ENCODE peak calls at places on chromosomes 2 and 18, in six cellular contexts. E, C, B, H, D and J are unnamed samples.

GRCh38 chr18:75208055-75208835 is 694 bp downstream of the PTGR3 start:
- DNase-seq in D (peak), B (peak), H (peak), E (peak), C (peak), J (peak)

GRCh38 chr2:236654496-236654895 is 84.9 kb downstream of the ACKR3 start:
- DNase-seq in D (no peak), H (no peak), C (no peak), B (no peak), E (no peak), J (no peak)

GRCh38 chr2:96914332-96914731 is 44.5 kb upstream of the SEMA4C start:
- DNase-seq in C (no peak), B (no peak), D (no peak), H (no peak), E (peak), J (no peak)

GRCh38 chr2:38068228-38068627 is 7.7 kb downstream of the CYP1B1 start:
- DNase-seq in C (no peak), E (no peak), D (no peak), B (no peak), H (no peak), J (no peak)

GRCh38 chr18:77234504-77235365 is 14.9 kb upstream of the GALR1 start:
- DNase-seq in C (no peak), B (no peak), H (no peak), D (no peak), E (no peak), J (no peak)

GRCh38 chr2:95389256-95390119 is 13.0 kb upstream of the FAHD2A start:
- DNase-seq in D (peak), C (peak), B (peak), H (peak), E (peak), J (peak)

GRCh38 chr2:237488901-237489860 is 2.1 kb downstream of the MLPH start:
- DNase-seq in D (no peak), H (no peak), B (no peak), C (no peak), E (peak), J (peak)

GRCh38 chr2:23707096-23707495 is 219.8 kb downstream of the ATAD2B start:
- DNase-seq in C (no peak), B (no peak), E (peak), H (no peak), D (peak), J (no peak)

GRCh38 chr2:195520671-195521155 is 136.3 kb upstream of the SLC39A10 start:
- DNase-seq in C (no peak), B (no peak), E (peak), D (peak), H (no peak), J (peak)

GRCh38 chr2:180033993-180034894 is 27.1 kb upstream of the CWC22 start:
- DNase-seq in C (no peak), B (peak), D (no peak), E (peak), H (peak), J (peak)

GRCh38 chr2:209441541-209441940 is 17.7 kb downstream of the MAP2 start:
- DNase-seq in E (no peak), B (no peak), H (no peak), D (no peak), C (no peak), J (no peak)

GRCh38 chr18:69954719-69955118 is 7.0 kb upstream of the CD226 start:
- DNase-seq in E (no peak), D (peak), C (no peak), H (no peak), B (no peak), J (no peak)

GRCh38 chr2:85409719-85410583 is at the start of gene CAPG:
- DNase-seq in E (no peak), B (no peak), C (peak), H (peak), D (no peak), J (peak)

GRCh38 chr2:130351495-130352125 is 4.2 kb upstream of the PTPN18 start:
- DNase-seq in C (no peak), H (no peak), E (no peak), D (no peak), B (no peak), J (no peak)

GRCh38 chr18:55893948-55894347 is 306.0 kb upstream of the TCF4 start:
- DNase-seq in B (no peak), H (no peak), D (no peak), E (no peak), C (no peak), J (no peak)

GRCh38 chr18:47149457-47150028 is 757 bp downstream of the HDHD2 start:
- DNase-seq in E (peak), B (no peak), H (no peak), C (no peak), D (no peak), J (peak)

GRCh38 chr2:36680012-36680411 is 16.5 kb upstream of the VIT start:
- DNase-seq in H (no peak), D (no peak), B (no peak), E (peak), C (no peak), J (no peak)

GRCh38 chr2:150567771-150568278 is 80.4 kb upstream of the RND3 start:
- DNase-seq in C (no peak), H (no peak), B (no peak), E (peak), D (peak), J (no peak)

GRCh38 chr2:37317746-37318145 is 6.9 kb downstream of the PRKD3 start:
- DNase-seq in E (no peak), B (no peak), H (no peak), D (no peak), C (no peak), J (no peak)

GRCh38 chr18:22924589-22924988 is 8.5 kb upstream of the RBBP8 start:
- DNase-seq in D (no peak), B (no peak), H (no peak), C (no peak), E (no peak), J (no peak)

GRCh38 chr18:22926454-22926853 is 6.7 kb upstream of the RBBP8 start:
- DNase-seq in D (no peak), E (no peak), H (no peak), C (no peak), B (no peak), J (no peak)

DNA sequence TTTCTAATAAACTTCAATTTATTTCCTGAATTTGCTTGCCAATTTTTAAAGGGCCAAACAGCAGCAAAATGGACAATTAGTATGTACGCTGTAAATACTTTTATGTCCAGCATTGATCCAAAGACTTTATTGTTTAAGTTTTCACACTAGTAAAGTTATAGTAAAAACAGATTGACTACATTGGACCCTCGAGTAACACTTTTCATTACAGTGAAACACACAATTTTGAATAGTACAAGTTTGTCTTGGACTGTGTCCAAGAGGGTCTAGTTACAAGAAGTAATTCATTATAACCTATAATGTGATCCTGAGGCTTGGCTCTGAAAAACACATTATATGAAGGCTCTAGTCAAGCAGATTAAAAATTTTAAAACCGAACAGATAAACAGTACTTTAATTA is 11.4 kb upstream of the RBBP8 start:
- DNase-seq in D (no peak), H (no peak), B (no peak), C (no peak), E (no peak), J (no peak)
- H2BK15ac ChIP-seq in D (no peak), H (no peak), B (no peak), C (no peak), E (no peak), J (no peak)

GRCh38 chr2:216118474-216118873 is 9.3 kb downstream of the XRCC5 start:
- DNase-seq in H (no peak), D (peak), E (peak), B (no peak), C (no peak), J (no peak)

GRCh38 chr2:216119144-216119543 is 10.0 kb downstream of the XRCC5 start:
- DNase-seq in B (peak), H (no peak), E (no peak), C (no peak), D (no peak), J (no peak)

GRCh38 chr2:216117566-216117965 is 8.4 kb downstream of the XRCC5 start:
- DNase-seq in C (no peak), D (peak), H (no peak), B (no peak), E (peak), J (no peak)

GRCh38 chr2:216119986-216120385 is 10.8 kb downstream of the XRCC5 start:
- DNase-seq in C (no peak), D (no peak), H (no peak), B (no peak), E (no peak), J (no peak)

GRCh38 chr2:216121255-216121654 is 12.1 kb downstream of the XRCC5 start:
- DNase-seq in D (no peak), B (no peak), H (no peak), E (no peak), C (no peak), J (no peak)
- H2BK15ac ChIP-seq in D (no peak), B (no peak), H (no peak), E (no peak), C (no peak), J (no peak)

DNA sequence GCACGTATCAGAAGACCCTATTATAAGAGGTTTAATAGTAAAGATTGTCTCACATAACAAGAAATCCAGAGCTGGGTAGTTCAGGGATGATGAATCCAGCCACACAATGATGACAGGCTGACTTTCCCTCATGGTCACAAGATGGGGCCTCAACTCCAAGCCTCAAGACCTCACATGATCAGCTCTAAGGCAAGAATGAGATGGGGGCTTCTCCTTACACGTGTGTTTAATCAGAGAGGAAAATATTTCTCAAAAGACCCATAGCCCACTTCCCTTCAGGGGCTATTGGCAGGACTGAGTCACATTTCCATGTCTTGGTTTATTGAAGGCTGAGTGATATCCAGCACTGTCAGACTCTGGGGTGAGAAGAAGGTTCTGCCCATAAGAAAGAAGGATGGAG is 100.2 kb upstream of the FOSL2 start:
- DNase-seq in C (no peak), D (peak), B (no peak), E (peak), H (no peak), J (no peak)
- H2BK15ac ChIP-seq in C (no peak), D (no peak), B (no peak), E (peak), H (no peak), J (no peak)

GRCh38 chr2:140288726-140289125 is 1508.5 kb upstream of the NXPH2 start:
- DNase-seq in B (no peak), C (no peak), H (no peak), E (no peak), D (no peak), J (no peak)

GRCh38 chr2:140288213-140288612 is 1508.0 kb upstream of the NXPH2 start:
- DNase-seq in E (no peak), H (no peak), B (no peak), D (no peak), C (no peak), J (no peak)

GRCh38 chr2:140286377-140286776 is 1506.2 kb upstream of the NXPH2 start:
- DNase-seq in B (no peak), D (no peak), H (no peak), C (no peak), E (no peak), J (no peak)
- H2BK15ac ChIP-seq in B (no peak), D (no peak), H (no peak), C (no peak), E (no peak), J (no peak)

DNA sequence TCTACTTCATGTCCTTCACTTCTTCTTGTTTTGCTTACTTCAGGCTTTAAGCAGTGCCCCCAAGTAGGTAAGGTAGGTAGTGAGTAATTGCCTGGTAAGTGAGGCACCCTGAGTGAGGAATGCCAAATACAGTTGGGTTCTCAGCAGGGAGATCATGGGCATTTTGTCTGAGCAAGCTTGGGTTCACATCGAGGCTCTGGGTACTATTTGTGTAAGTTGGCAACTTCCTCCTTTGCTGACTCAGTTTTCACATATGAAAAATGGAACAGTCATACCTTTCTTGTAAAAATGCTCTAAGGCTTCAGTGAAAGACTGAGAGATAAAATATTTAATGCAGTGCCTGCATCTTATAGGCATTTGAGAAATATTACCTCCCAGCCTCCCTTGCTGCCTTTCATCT is 96.5 kb downstream of the RNF144A start:
- DNase-seq in E (no peak), H (no peak), B (no peak), C (no peak), D (no peak), J (no peak)
- H2BK15ac ChIP-seq in E (no peak), H (no peak), B (no peak), C (no peak), D (no peak), J (no peak)

GRCh38 chr2:148903294-148903693 is 28.3 kb downstream of the KIF5C start:
- DNase-seq in D (no peak), H (no peak), B (no peak), C (no peak), E (no peak), J (no peak)

GRCh38 chr2:148901142-148901541 is 26.1 kb downstream of the KIF5C start:
- DNase-seq in H (no peak), B (no peak), E (no peak), C (no peak), D (no peak), J (no peak)

GRCh38 chr2:148906136-148906535 is 31.1 kb downstream of the KIF5C start:
- DNase-seq in B (no peak), H (no peak), E (no peak), D (no peak), C (no peak), J (no peak)

GRCh38 chr2:148907085-148907785 is 32.2 kb downstream of the KIF5C start:
- DNase-seq in B (no peak), E (no peak), C (no peak), D (no peak), H (no peak), J (peak)

DNA sequence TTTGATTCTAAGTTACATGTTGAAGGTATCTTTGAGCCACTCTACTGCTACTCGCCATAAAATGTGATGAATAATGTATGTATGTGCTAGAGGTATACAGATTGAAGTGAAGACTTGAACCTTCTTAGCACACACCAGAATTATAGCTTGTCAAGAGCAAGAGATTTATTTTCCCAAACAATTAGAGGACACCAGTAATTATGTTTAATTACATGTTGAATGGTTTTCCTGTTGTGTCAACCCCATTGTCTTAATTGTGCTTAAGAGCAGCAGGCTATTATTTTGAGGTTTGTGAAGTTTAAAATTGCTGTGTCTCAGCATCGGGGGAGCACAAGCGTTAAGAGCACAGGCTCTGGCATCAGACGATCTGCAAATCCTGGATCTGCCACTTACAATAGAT is 28.9 kb downstream of the KIF5C start:
- DNase-seq in H (no peak), D (no peak), E (no peak), C (no peak), B (no peak), J (no peak)
- H2BK15ac ChIP-seq in H (no peak), D (no peak), E (no peak), C (no peak), B (no peak), J (no peak)

GRCh38 chr18:44265437-44265836 is 415.3 kb upstream of the SETBP1 start:
- DNase-seq in C (no peak), D (no peak), B (no peak), H (no peak), E (no peak), J (no peak)

DNA sequence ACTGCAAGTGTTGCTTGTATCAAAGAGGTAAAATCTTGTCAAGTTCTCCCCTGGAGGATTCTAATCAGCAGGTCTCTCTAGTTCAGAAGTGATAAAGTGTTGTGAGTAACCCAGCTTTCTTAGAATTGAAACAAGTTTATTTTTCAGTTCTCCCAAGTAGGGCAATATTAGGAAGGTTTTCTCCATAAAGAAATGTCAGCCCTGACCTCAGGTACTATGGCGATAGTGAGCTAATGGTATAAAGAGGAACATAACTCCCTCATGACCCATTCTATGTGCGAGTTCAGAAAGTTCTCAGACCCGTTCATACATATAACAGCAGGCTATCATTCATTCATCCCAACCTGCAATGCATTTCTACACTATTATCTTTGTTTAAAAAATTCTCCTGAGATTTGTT is 421.1 kb upstream of the SETBP1 start:
- DNase-seq in E (no peak), H (no peak), B (no peak), D (no peak), C (no peak), J (no peak)
- H2BK15ac ChIP-seq in E (no peak), H (no peak), B (no peak), D (no peak), C (no peak), J (no peak)

DNA sequence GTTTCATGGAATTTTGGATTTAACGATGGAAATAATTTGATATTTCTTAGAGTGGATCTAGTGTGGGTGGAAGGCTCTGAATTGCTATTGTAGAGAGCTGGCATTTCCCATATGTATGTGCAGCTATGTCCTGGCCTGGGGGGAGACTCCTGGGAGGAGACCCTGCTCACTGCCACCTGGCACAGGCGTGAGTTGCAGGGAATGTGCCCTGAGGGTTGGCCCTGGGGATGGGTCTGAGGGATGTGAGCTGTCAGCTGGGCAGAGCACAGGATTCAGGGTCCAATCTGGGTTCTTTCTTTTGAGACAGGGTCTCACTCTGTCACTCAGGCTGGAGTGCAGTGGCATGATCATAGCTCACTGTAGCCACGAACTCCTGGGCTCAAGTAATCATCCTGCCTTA is 120.2 kb downstream of the CLIP4 start:
- DNase-seq in H (no peak), C (no peak), D (no peak), E (no peak), B (no peak), J (no peak)
- H2BK15ac ChIP-seq in H (no peak), C (no peak), D (no peak), E (no peak), B (no peak), J (no peak)

DNA sequence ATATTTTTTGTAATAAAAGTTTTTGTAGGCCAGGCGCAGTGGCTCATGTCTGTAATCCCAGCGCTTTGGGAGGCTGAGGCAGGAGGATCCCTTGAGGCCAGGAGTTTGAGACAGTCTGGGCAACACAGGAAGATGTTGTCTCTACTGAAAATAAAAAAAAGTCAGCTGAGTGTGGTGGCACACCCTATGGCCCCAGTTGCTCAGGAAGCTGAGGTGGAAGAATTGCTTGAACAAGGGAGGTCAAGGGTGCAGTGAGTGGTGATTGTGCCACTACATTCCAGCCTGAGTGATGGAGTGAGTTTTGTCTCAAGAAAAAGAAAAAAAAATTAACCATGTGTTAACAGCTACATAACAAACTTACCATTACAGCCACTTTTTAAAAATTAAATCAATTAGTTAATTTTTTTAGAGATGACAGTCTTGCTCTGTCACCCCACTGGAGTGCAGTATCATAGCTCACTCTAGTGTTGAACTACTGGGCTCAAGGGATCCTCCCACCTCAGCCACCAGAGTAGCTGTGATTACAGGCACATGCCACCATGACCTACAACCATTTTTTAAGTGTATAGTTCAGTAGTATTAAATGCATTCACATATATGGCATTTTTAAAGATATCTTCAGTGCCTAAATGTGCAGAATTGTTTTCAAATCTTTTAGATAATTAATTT is 67.2 kb upstream of the ACYP2 start:
- DNase-seq in E (no peak), B (no peak), H (no peak), C (no peak), D (no peak), J (no peak)
- H2BK15ac ChIP-seq in E (no peak), B (no peak), H (no peak), C (no peak), D (no peak), J (no peak)

DNA sequence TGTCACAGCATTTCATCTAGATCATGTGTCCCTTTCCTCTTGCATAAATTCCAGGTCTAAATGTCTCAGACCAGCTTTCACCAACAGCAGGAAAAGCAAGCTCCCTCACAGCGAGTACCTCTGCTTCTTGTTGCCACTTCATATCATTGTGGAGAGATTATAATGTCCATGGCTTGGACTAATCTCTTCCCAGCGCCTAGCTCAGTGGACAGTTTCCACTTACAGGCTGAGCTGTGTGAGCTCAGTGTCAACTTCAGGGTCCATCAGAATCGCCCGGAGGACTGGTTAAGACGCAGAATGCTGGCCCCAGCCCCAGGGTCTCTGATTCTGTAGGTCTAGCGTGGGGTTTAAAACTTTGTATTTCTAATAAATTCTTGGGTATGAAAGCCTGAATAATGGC is 54.7 kb downstream of the TMEM163 start:
- DNase-seq in H (no peak), D (no peak), B (no peak), C (no peak), E (no peak), J (no peak)
- H2BK15ac ChIP-seq in H (no peak), D (no peak), B (no peak), C (no peak), E (no peak), J (no peak)